ENCODE peak calls at places on chromosome 10, in four cellular contexts. J is IMR-90, I is H9, L is H1. U is an unnamed sample.
A peak's percentile ranks its signal among the peaks of the same experiment; 100 is the strongest.

GRCh38 chr10:82628373-82628772 is 753.4 kb downstream of the NRG3 start:
- DNase-seq in I (no peak), L (no peak), J (no peak), U (peak; percentile 38)

GRCh38 chr10:69838853-69839252 is 37.1 kb downstream of the COL13A1 start:
- DNase-seq in J (peak; percentile 48), I (no peak), L (no peak), U (peak; percentile 61)

GRCh38 chr10:69232252-69232651 is 12.1 kb downstream of the HKDC1 start:
- DNase-seq in L (no peak), J (peak; percentile 85), I (peak; percentile 52), U (peak; percentile 94)

GRCh38 chr10:29306688-29307087 is 17.8 kb downstream of the LYZL1 start:
- DNase-seq in L (no peak), J (no peak), I (no peak), U (no peak)

GRCh38 chr10:126392469-126392868 is 4.2 kb upstream of the ADAM12 start:
- DNase-seq in L (no peak), J (no peak), I (no peak), U (no peak)

GRCh38 chr10:105742184-105742583 is 1101.1 kb downstream of the SORCS3 start:
- DNase-seq in J (no peak), L (no peak), I (no peak), U (peak; percentile 25)

GRCh38 chr10:69234447-69234846 is 14.3 kb downstream of the HKDC1 start:
- DNase-seq in J (no peak), I (no peak), L (no peak), U (no peak)

GRCh38 chr10:71423268-71423667 is 26.5 kb downstream of the CDH23 start:
- DNase-seq in L (no peak), I (no peak), J (no peak), U (no peak)

GRCh38 chr10:24415455-24416169 is 206.7 kb downstream of the KIAA1217 start:
- DNase-seq in I (no peak), L (no peak), J (peak; percentile 22), U (peak; percentile 16)

GRCh38 chr10:50388181-50388580 is 136.9 kb upstream of the ASAH2 start:
- DNase-seq in L (no peak), J (no peak), I (no peak), U (no peak)

GRCh38 chr10:12841826-12842225 is 159.7 kb downstream of the CCDC3 start:
- DNase-seq in J (no peak), L (no peak), I (no peak), U (no peak)

GRCh38 chr10:75508239-75508813 is 76.9 kb downstream of the LRMDA start:
- DNase-seq in L (no peak), J (peak; percentile 55), I (no peak), U (no peak)

GRCh38 chr10:72001026-72001380 is 36.8 kb downstream of the CHST3 start:
- DNase-seq in L (no peak), I (no peak), J (no peak), U (no peak)

GRCh38 chr10:422675-423074 is 266.8 kb downstream of the DIP2C start:
- DNase-seq in L (no peak), I (no peak), J (no peak), U (no peak)

GRCh38 chr10:69757553-69758309 is 44.0 kb upstream of the COL13A1 start:
- DNase-seq in J (peak; percentile 41), I (no peak), L (no peak), U (no peak)

GRCh38 chr10:6350609-6351008 is 147.9 kb downstream of the PFKFB3 start:
- DNase-seq in L (no peak), I (no peak), J (no peak), U (no peak)

GRCh38 chr10:78904196-78904595 is 164.6 kb upstream of the ZMIZ1 start:
- DNase-seq in L (no peak), I (peak; percentile 19), J (no peak), U (no peak)

GRCh38 chr10:97119058-97119832 is 66.5 kb downstream of the SLIT1 start:
- DNase-seq in J (no peak), I (peak; percentile 60), L (no peak), U (peak; percentile 4)

GRCh38 chr10:101235766-101236165 is 6.5 kb upstream of the LBX1 start:
- DNase-seq in J (no peak), I (no peak), L (no peak), U (peak; percentile 81)

GRCh38 chr10:69969961-69970360 is 82.7 kb upstream of the MACROH2A2 start:
- DNase-seq in I (no peak), L (peak; percentile 31), J (no peak), U (no peak)

GRCh38 chr10:125284875-125285597 is 124.7 kb upstream of the CTBP2 start:
- DNase-seq in L (no peak), J (peak; percentile 8), I (peak; percentile 46), U (peak; percentile 68)

GRCh38 chr10:79234391-79235318 is 112.6 kb upstream of the PPIF start:
- DNase-seq in J (peak; percentile 63), L (no peak), I (no peak), U (no peak)

GRCh38 chr10:52568309-52568708 is 204.3 kb downstream of the MBL2 start:
- DNase-seq in J (peak; percentile 37), I (no peak), L (no peak), U (no peak)

GRCh38 chr10:98041352-98042043 is 11.1 kb upstream of the CRTAC1 start:
- DNase-seq in I (peak; percentile 78), J (peak; percentile 39), L (peak; percentile 84), U (peak; percentile 81)

GRCh38 chr10:32112055-32112454 is 55.8 kb upstream of the KIF5B start:
- DNase-seq in I (no peak), J (peak; percentile 64), L (no peak), U (peak; percentile 45)

GRCh38 chr10:113987805-113988204 is 55.9 kb upstream of the ADRB1 start:
- DNase-seq in I (no peak), J (no peak), L (no peak), U (peak; percentile 11)

GRCh38 chr10:118615888-118616287 is 20.4 kb upstream of the PRLHR start:
- DNase-seq in I (no peak), J (peak; percentile 4), L (no peak), U (no peak)

GRCh38 chr10:49271346-49271745 is 27.6 kb upstream of the C10orf71 start:
- DNase-seq in J (no peak), L (peak; percentile 10), I (peak; percentile 15), U (no peak)

GRCh38 chr10:43078986-43079273 is 2.1 kb downstream of the RET start:
- DNase-seq in L (peak; percentile 91), I (peak; percentile 73), J (no peak), U (peak; percentile 49)

GRCh38 chr10:82674036-82674435 is 799.0 kb downstream of the NRG3 start:
- DNase-seq in L (no peak), I (no peak), J (no peak), U (no peak)

GRCh38 chr10:18140957-18141888 is 999 bp downstream of the CACNB2 start:
- DNase-seq in I (peak; percentile 34), J (no peak), L (peak; percentile 50), U (peak; percentile 63)
- H3K27ac ChIP-seq in I (no peak overlapping the region), J (no peak overlapping the region), L (no peak overlapping the region), U (no peak overlapping the region)

GRCh38 chr10:132688580-132689420 is 97.1 kb downstream of the NKX6-2 start:
- DNase-seq in I (peak; percentile 14), L (no peak), J (no peak), U (no peak)

GRCh38 chr10:132690401-132690800 is 95.5 kb downstream of the NKX6-2 start:
- DNase-seq in L (no peak), J (no peak), I (no peak), U (no peak)

GRCh38 chr10:132687893-132688579 is 97.9 kb downstream of the NKX6-2 start:
- DNase-seq in J (no peak), I (peak; percentile 21), L (no peak), U (peak; percentile 9)

GRCh38 chr10:132690821-132691610 is 94.9 kb downstream of the NKX6-2 start:
- DNase-seq in I (peak; percentile 15), J (no peak), L (no peak), U (no peak)

GRCh38 chr10:132689721-132690360 is 96.1 kb downstream of the NKX6-2 start:
- DNase-seq in L (no peak), I (peak; percentile 29), J (no peak), U (no peak)
- H4K5ac ChIP-seq in L (no peak overlapping the region), I (no peak overlapping the region), J (no peak overlapping the region), U (no peak overlapping the region)

GRCh38 chr10:30858499-30858898 is 173.2 kb downstream of the ZNF438 start:
- DNase-seq in I (no peak), J (peak; percentile 40), L (no peak), U (no peak)
- H3K27ac ChIP-seq in I (no peak overlapping the region), J (peak overlapping the region; percentile 44), L (no peak overlapping the region), U (no peak overlapping the region)

DNA sequence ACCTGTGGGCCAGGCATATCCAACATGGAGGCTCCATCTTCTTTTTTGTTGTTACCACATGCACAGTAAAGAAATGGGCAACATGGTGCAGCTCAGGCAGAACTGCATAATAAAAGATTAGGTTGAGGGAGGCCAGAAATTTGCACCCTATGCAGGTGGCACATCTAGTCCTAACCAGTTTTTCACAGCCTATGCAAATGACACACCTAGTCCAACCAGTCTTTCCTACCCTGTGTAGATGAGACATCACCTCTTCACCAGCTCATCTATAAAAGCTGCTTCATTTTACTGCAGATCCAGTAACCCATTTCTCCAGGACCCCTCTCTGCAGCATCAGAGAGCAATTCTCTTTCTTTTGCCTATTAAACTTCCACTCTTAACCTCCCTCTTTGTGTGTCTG is 411.0 kb upstream of the PCDH15 start:
- DNase-seq in L (no peak), I (no peak), J (no peak), U (no peak)
- H4K5ac ChIP-seq in L (no peak overlapping the region), I (no peak overlapping the region), J (no peak overlapping the region), U (no peak overlapping the region)

GRCh38 chr10:21146446-21146789 is 249.3 kb upstream of the NEBL start:
- DNase-seq in J (no peak), L (no peak), I (no peak), U (peak; percentile 33)
- H3K27ac ChIP-seq in J (no peak overlapping the region), L (no peak overlapping the region), I (no peak overlapping the region), U (no peak overlapping the region)

GRCh38 chr10:132538790-132539421 is 1.3 kb downstream of the INPP5A start:
- DNase-seq in J (no peak), I (no peak), L (no peak), U (no peak)

GRCh38 chr10:132539894-132540293 is 2.3 kb downstream of the INPP5A start:
- DNase-seq in J (peak; percentile 75), L (no peak), I (no peak), U (no peak)

GRCh38 chr10:132538031-132538789 is 623 bp downstream of the INPP5A start:
- DNase-seq in I (no peak), J (no peak), L (no peak), U (no peak)

GRCh38 chr10:132540456-132540855 is 2.9 kb downstream of the INPP5A start:
- DNase-seq in I (no peak), J (peak; percentile 29), L (no peak), U (peak; percentile 22)

GRCh38 chr10:132539431-132539839 is 1.8 kb downstream of the INPP5A start:
- DNase-seq in I (no peak), J (no peak), L (no peak), U (no peak)
- H4K5ac ChIP-seq in I (no peak overlapping the region), J (no peak overlapping the region), L (no peak overlapping the region), U (no peak overlapping the region)

GRCh38 chr10:103661198-103661950 is 167.9 kb downstream of the NEURL1 start:
- DNase-seq in L (peak; percentile 78), J (peak; percentile 94), I (peak; percentile 86), U (peak; percentile 92)
- H3K27ac ChIP-seq in L (peak overlapping the region; percentile 54), J (peak overlapping the region; percentile 95), I (no peak overlapping the region), U (peak overlapping the region; percentile 74)

GRCh38 chr10:121444515-121444914 is 153.7 kb downstream of the FGFR2 start:
- DNase-seq in J (no peak), I (no peak), L (no peak), U (no peak)
- H4K5ac ChIP-seq in J (no peak overlapping the region), I (no peak overlapping the region), L (no peak overlapping the region), U (no peak overlapping the region)

U was measured in mesendoderm.